ENCODE peak calls at places on chromosome 11, in ten cellular contexts. G is colonic mucosa, N is PC-3, F is IMR-90, W is endodermal cell, A is heart right ventricle, Z is prostate gland, X is cardiac muscle cell, J is GM23338, T is astrocyte. I is an unnamed sample. For H3K4me1, the result is how much of the 10 kb centered on the place peaks cover.

GRCh38 chr11:119320593-119321524 is 3.9 kb upstream of the MCAM start:
- DNase-seq in A (peak), F (peak), W (peak), X (peak), Z (no peak), G (peak), N (peak), J (peak), T (peak), I (peak)

GRCh38 chr11:61531033-61531432 is 22.5 kb downstream of the LRRC10B start:
- DNase-seq in X (no peak), Z (no peak), J (no peak), A (no peak), F (no peak), N (no peak), T (no peak), W (no peak), G (no peak), I (no peak)

GRCh38 chr11:97722065-97722464 is 1298.7 kb upstream of the CNTN5 start:
- DNase-seq in G (no peak), X (peak), Z (no peak), J (no peak), T (peak), W (peak), N (peak), A (no peak), F (peak), I (no peak)

GRCh38 chr11:17730608-17731462 is 3.7 kb upstream of the KCNC1 start:
- DNase-seq in F (peak), G (peak), A (peak), J (peak), X (peak), N (peak), W (peak), T (peak), Z (peak), I (peak)

GRCh38 chr11:76656571-76657081 is 13.9 kb downstream of the LRRC32 start:
- DNase-seq in J (no peak), N (no peak), F (no peak), Z (no peak), A (no peak), W (peak), G (peak), T (no peak), X (peak), I (no peak)

GRCh38 chr11:125082611-125083311 is 19.7 kb downstream of the SLC37A2 start:
- DNase-seq in T (peak), F (peak), W (peak), J (no peak), G (no peak), N (peak), A (no peak), Z (no peak), X (peak), I (no peak)

GRCh38 chr11:16812274-16812673 is 73.8 kb downstream of the C11orf58 start:
- DNase-seq in F (no peak), J (no peak), W (peak), G (no peak), A (no peak), X (no peak), T (no peak), N (no peak), Z (no peak), I (no peak)

GRCh38 chr11:26599421-26599820 is 27.4 kb upstream of the MUC15 start:
- DNase-seq in T (peak), X (peak), A (no peak), N (no peak), F (no peak), G (no peak), J (no peak), Z (no peak), W (no peak), I (no peak)

GRCh38 chr11:125670131-125670530 is 10.5 kb downstream of the ACRV1 start:
- DNase-seq in F (no peak), J (no peak), G (no peak), N (no peak), Z (no peak), W (no peak), A (no peak), T (no peak), X (no peak), I (no peak)

GRCh38 chr11:28547395-28547794 is 439.2 kb downstream of the METTL15 start:
- DNase-seq in N (no peak), W (no peak), G (no peak), Z (no peak), J (no peak), A (no peak), F (no peak), T (no peak), X (no peak), I (no peak)

GRCh38 chr11:128582496-128583366 is 4.6 kb downstream of the ETS1 start:
- DNase-seq in T (peak), Z (no peak), G (no peak), F (peak), X (peak), N (peak), J (peak), A (peak), W (peak), I (no peak)

GRCh38 chr11:70415176-70415575 is 16.8 kb downstream of the CTTN start:
- DNase-seq in T (peak), G (no peak), W (no peak), J (no peak), A (no peak), Z (no peak), F (peak), X (peak), N (peak), I (no peak)
- TF ChIP-seq CTCF in T (peak), G (no peak), W (peak), J (peak), A (no peak), Z (no peak), F (peak), X (peak), N (peak), I (no peak)

DNA sequence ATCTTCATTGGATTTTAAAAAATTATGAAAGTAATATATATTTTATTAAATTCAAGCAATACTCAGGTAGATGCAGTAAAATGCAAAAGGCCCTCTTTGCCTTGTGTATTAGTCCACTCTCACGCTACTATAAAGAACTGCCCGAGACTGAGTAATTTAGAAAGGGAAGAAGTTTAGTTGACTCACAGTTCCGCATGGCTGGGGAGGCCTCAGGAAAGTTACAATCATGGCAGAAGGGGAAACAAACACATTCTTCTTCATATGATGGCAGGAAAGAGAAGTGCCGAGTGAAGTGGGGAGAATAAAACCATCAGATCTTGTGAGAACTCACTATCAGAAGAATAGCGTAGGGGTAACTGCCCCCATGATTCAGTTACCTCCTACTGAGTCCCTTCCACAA is 130.8 kb downstream of the HIPK3 start:
- DNase-seq in N (no peak), T (no peak), A (no peak), F (no peak), Z (no peak), J (no peak), X (no peak), W (no peak), G (no peak), I (no peak)
- H3K27ac ChIP-seq in N (no peak), T (no peak), A (no peak), F (no peak), Z (no peak), J (no peak), X (no peak), W (no peak), G (no peak), I (no peak)

GRCh38 chr11:74462009-74462408 is 5.3 kb downstream of the KCNE3 start:
- DNase-seq in X (peak), Z (no peak), F (no peak), A (peak), J (peak), T (no peak), G (peak), W (peak), N (no peak), I (peak)
- H3K4me1 ChIP-seq in X (under half), Z (under half), F (under half), A (under half), J (under half), T (under half), G (under half), W (under half), N (under half), I (under half)

GRCh38 chr11:122853261-122853660 is 15.0 kb downstream of the CRTAM start:
- DNase-seq in A (no peak), X (no peak), J (no peak), G (no peak), W (no peak), Z (no peak), T (peak), F (peak), N (no peak), I (no peak)

GRCh38 chr11:122847437-122847836 is 9.1 kb downstream of the CRTAM start:
- DNase-seq in A (no peak), T (no peak), J (no peak), Z (no peak), W (no peak), G (no peak), F (no peak), X (no peak), N (no peak), I (no peak)

GRCh38 chr11:122852071-122852831 is 14.0 kb downstream of the CRTAM start:
- DNase-seq in N (peak), F (peak), Z (no peak), A (no peak), X (peak), T (peak), W (no peak), G (no peak), J (no peak), I (no peak)

GRCh38 chr11:122851366-122852011 is 13.2 kb downstream of the CRTAM start:
- DNase-seq in J (no peak), N (no peak), G (no peak), W (no peak), Z (no peak), T (no peak), F (no peak), X (no peak), A (no peak), I (no peak)

DNA sequence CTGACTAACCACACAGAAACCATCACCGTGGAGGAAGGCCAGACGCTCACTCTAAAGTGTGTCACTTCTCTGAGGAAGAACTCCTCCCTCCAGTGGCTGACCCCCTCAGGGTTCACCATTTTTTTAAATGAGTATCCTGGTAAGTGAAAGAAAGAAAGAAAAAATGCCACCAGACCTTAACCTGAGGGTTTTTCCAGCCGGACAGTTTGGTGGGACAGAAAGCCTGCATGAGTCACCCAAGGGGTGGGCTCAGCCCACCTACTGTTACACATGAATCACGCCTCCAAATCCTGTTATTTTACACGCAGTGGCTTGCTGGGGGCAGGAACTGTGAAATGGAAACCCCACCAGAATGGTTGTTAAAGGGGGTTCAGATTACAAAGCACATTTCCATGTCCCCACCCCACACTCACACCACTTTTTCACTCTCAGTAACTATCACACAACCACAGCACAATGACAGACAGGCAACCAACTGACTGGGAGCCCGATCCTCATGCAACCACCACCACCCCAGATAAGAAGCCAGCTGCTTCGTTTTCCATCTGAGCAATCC is 11.9 kb downstream of the CRTAM start:
- DNase-seq in A (no peak), T (peak), J (peak), N (no peak), X (peak), F (peak), W (peak), G (no peak), Z (no peak), I (no peak)
- TF ChIP-seq CTCF in A (no peak), T (no peak), J (peak), N (peak), X (peak), F (peak), W (peak), G (no peak), Z (no peak), I (no peak)

GRCh38 chr11:19676508-19677379 is 35.9 kb upstream of the NAV2 start:
- DNase-seq in N (no peak), F (no peak), T (no peak), G (no peak), Z (no peak), X (peak), A (no peak), W (no peak), J (peak), I (no peak)

GRCh38 chr11:19674831-19675230 is 37.8 kb upstream of the NAV2 start:
- DNase-seq in T (no peak), J (no peak), G (no peak), A (no peak), X (no peak), N (no peak), Z (no peak), F (no peak), W (no peak), I (no peak)

GRCh38 chr11:19673924-19674390 is 38.7 kb upstream of the NAV2 start:
- DNase-seq in F (no peak), N (no peak), T (peak), A (peak), J (peak), G (peak), Z (peak), W (peak), X (peak), I (peak)

GRCh38 chr11:19674420-19674819 is 38.2 kb upstream of the NAV2 start:
- DNase-seq in T (no peak), J (peak), A (no peak), W (peak), G (no peak), N (no peak), F (no peak), X (no peak), Z (peak), I (peak)

GRCh38 chr11:19675397-19675796 is 37.2 kb upstream of the NAV2 start:
- DNase-seq in G (no peak), X (no peak), A (no peak), J (no peak), F (no peak), Z (peak), T (no peak), N (peak), W (no peak), I (no peak)
- H3K27ac ChIP-seq in G (no peak), X (no peak), A (peak), J (no peak), F (no peak), Z (peak), T (no peak), N (no peak), W (no peak), I (peak)

GRCh38 chr11:63889344-63889743 is 27.6 kb downstream of the RCOR2 start:
- DNase-seq in N (no peak), A (no peak), X (no peak), G (peak), J (no peak), W (no peak), T (no peak), F (no peak), Z (no peak), I (no peak)
- H3K4me1 ChIP-seq in N (under half), A (under half), X (under half), G (under half), J (under half), W (under half), T (under half), F (under half), Z (under half), I (under half)